ENCODE peak calls at places on chromosomes 13 and 19, in nine cellular contexts. Z, Y, K, H, Q, S, W, J and X are unnamed samples.
A peak's percentile ranks its signal among the peaks of the same experiment; 100 is the strongest.

GRCh38 chr19:54436031-54436523 is 12.9 kb upstream of the LENG8 start:
- DNase-seq in W (no peak), Q (no peak), K (no peak), Y (peak; percentile 36), J (no peak), H (no peak), S (no peak), Z (no peak), X (no peak)

GRCh38 chr19:55563261-55563690 is 17.4 kb downstream of the ZNF579 start:
- DNase-seq in S (no peak), J (no peak), Z (no peak), H (no peak), K (no peak), W (no peak), Y (peak; percentile 13), Q (no peak), X (no peak)

GRCh38 chr19:7550987-7551761 is 15.7 kb downstream of the PNPLA6 start:
- DNase-seq in Z (peak; percentile 69), S (no peak), Y (peak; percentile 85), H (peak; percentile 61), Q (peak; percentile 87), J (peak; percentile 92), K (peak; percentile 60), W (no peak), X (peak; percentile 75)

GRCh38 chr13:65133094-65133493 is 2097.0 kb downstream of the PCDH9 start:
- DNase-seq in Z (no peak), J (no peak), W (no peak), S (no peak), K (peak; percentile 10), Q (no peak), H (no peak), Y (no peak), X (no peak)

GRCh38 chr13:45381196-45381595 is 37.0 kb downstream of the SLC25A30 start:
- DNase-seq in K (no peak), W (no peak), Q (no peak), S (no peak), Z (no peak), J (no peak), H (no peak), Y (no peak), X (no peak)

GRCh38 chr19:3881272-3882040 is 971 bp downstream of the ATCAY start:
- DNase-seq in H (no peak), Q (peak; percentile 67), J (no peak), K (no peak), Y (no peak), Z (no peak), S (no peak), W (no peak), X (no peak)

GRCh38 chr19:49679832-49680472 is 2.9 kb downstream of the PRMT1 start:
- DNase-seq in J (no peak), Q (no peak), Z (no peak), W (no peak), Y (no peak), K (no peak), S (no peak), H (peak; percentile 29), X (no peak)

GRCh38 chr13:50073340-50073739 is 58.1 kb downstream of the KCNRG start:
- DNase-seq in J (no peak), W (no peak), Y (no peak), Q (no peak), S (no peak), H (no peak), K (no peak), Z (no peak), X (no peak)

GRCh38 chr19:45451181-45451849 is 16.5 kb upstream of the FOSB start:
- DNase-seq in Z (no peak), W (no peak), K (peak; percentile 77), H (peak; percentile 60), Q (peak; percentile 40), J (no peak), Y (peak; percentile 88), S (no peak), X (no peak)

GRCh38 chr19:2770055-2771013 is 12.7 kb downstream of the SGTA start:
- DNase-seq in H (no peak), Q (peak; percentile 34), Y (peak; percentile 45), W (no peak), K (no peak), Z (no peak), J (no peak), S (no peak), X (no peak)

GRCh38 chr13:32850311-32851052 is 165.7 kb upstream of the KL start:
- DNase-seq in J (no peak), K (no peak), S (peak; percentile 33), Q (no peak), H (no peak), W (no peak), Y (no peak), Z (no peak), X (no peak)

GRCh38 chr13:65582160-65582559 is 1648.0 kb downstream of the PCDH9 start:
- DNase-seq in S (no peak), Q (no peak), K (no peak), Y (no peak), H (no peak), W (no peak), Z (no peak), J (no peak), X (no peak)

GRCh38 chr19:15954820-15955219 is 6.0 kb downstream of the OR10H4 start:
- DNase-seq in W (no peak), J (no peak), H (no peak), K (no peak), Z (no peak), Q (no peak), S (no peak), Y (no peak), X (no peak)

GRCh38 chr13:113901231-113901630 is 37.4 kb upstream of the GAS6 start:
- DNase-seq in H (no peak), Z (no peak), W (no peak), Q (no peak), K (no peak), S (no peak), J (no peak), Y (no peak), X (no peak)

GRCh38 chr13:111853146-111853545 is 213.8 kb upstream of the SOX1 start:
- DNase-seq in W (no peak), Y (no peak), Z (no peak), S (no peak), H (no peak), J (no peak), K (no peak), Q (no peak), X (no peak)

GRCh38 chr19:13037718-13038117 is 42.4 kb downstream of the NFIX start:
- DNase-seq in K (no peak), S (no peak), Z (no peak), Y (no peak), W (no peak), J (no peak), Q (no peak), H (no peak), X (no peak)

GRCh38 chr19:13037161-13037560 is 41.9 kb downstream of the NFIX start:
- DNase-seq in W (no peak), H (no peak), Y (peak; percentile 86), J (no peak), K (peak; percentile 79), Q (no peak), S (no peak), Z (no peak), X (no peak)

GRCh38 chr19:13035820-13036365 is 40.6 kb downstream of the NFIX start:
- DNase-seq in Z (no peak), K (no peak), S (no peak), Y (no peak), Q (no peak), W (no peak), H (no peak), J (peak; percentile 62), X (no peak)

GRCh38 chr19:13034636-13035035 is 39.4 kb downstream of the NFIX start:
- DNase-seq in Z (no peak), W (no peak), S (no peak), K (peak; percentile 59), H (no peak), J (no peak), Q (no peak), Y (no peak), X (no peak)

GRCh38 chr19:13036366-13036976 is 41.2 kb downstream of the NFIX start:
- DNase-seq in Q (no peak), Z (no peak), Y (peak; percentile 30), W (no peak), S (no peak), J (peak; percentile 79), H (no peak), K (peak; percentile 75), X (no peak)
- TF ChIP-seq CTCF in Q (no peak), Z (no peak), Y (no peak), W (no peak), S (no peak), J (peak; percentile 17), H (no peak), K (peak; percentile 21), X (no peak)

GRCh38 chr19:29478578-29479565 is 46.9 kb upstream of the VSTM2B start:
- DNase-seq in W (no peak), Z (peak; percentile 52), S (no peak), H (peak; percentile 40), Y (no peak), J (no peak), Q (peak; percentile 74), K (no peak), X (peak; percentile 51)
- TF ChIP-seq CTCF in W (peak; percentile 29), Z (peak; percentile 69), S (peak; percentile 29), H (peak; percentile 43), Y (no peak), J (peak; percentile 35), Q (peak; percentile 59), K (no peak), X (peak; percentile 83)

DNA sequence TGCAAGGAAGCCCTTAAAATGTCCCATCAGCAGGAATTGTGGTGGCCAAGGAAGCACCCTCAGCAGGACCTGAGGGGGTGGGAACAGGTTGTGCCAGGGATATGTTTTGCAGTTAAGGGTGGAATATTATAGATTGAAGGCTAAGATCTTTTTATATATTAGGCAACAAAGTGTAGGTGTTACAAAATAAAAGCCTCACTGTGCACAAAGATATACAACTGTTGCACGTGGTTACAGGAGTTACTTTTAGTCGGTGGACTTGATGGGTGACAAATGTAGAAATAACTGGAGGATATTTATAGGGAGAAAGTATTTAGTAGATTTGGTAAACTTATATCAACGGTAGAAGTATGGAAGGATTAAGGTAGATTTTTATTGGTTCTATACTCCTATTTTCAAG is 35.1 kb downstream of the TBC1D4 start:
- DNase-seq in J (no peak), K (no peak), Y (no peak), W (no peak), H (no peak), S (no peak), Z (no peak), Q (no peak), X (no peak)
- TF ChIP-seq CTCF in J (no peak), K (no peak), Y (no peak), W (no peak), H (no peak), S (no peak), Z (no peak), Q (no peak), X (no peak)

DNA sequence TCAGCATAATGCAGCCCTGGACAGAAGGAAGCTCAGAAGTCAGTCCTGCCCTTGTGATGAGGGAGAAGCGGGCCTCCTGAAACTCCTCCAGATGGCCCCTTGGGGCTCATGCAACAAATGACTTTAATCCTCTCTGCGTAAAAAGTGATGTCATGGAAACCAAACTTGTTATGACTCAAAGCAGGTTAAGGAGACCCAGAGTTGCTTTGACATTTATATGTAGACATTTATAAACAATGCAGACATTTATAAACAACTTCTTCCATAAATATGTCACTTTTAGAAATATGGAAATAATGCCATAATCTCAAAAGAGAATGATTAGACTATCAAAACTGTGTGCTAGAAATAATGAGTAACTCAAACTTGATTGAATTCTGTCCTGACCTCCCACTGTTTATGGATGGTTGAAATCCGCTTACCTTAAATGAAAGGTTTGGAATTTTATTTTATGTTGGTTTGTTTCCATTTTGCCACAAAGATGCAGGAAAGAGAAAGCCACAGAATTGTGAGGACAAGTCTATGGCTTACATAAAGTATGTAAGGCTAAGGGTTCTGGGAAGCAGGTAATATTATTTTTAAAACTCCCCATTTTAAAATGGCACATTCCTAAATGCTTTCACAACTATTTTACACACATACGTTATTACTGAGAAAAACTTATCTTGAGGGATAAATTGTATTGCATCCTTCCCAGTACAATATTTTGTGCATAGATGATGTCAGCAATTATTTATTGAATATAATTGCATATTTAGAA is 73.7 kb downstream of the CYSLTR2 start:
- DNase-seq in Q (no peak), Y (peak; percentile 61), S (peak; percentile 35), J (no peak), K (no peak), Z (no peak), H (no peak), W (no peak), X (no peak)
- TF ChIP-seq CTCF in Q (no peak), Y (no peak), S (no peak), J (no peak), K (no peak), Z (no peak), H (no peak), W (no peak), X (no peak)